ENCODE peak calls at places on chromosomes 11 and 22, in eight cellular contexts. L is upper lobe of right lung; T is AG04450; W is endothelial cell of umbilical vein; O is CD8-positive, alpha-beta memory T cell; A is naive thymus-derived CD4-positive, alpha-beta T cell; S is effector memory CD4-positive, alpha-beta T cell; M is Panc1. D is an unnamed sample.

GRCh38 chr11:107988397-107989158 is 20.1 kb upstream of the CUL5 start:
- DNase-seq in L (no peak), T (no peak), W (no peak), O (no peak), A (no peak), S (no peak), M (no peak), D (no peak)

GRCh38 chr11:6932150-6932549 is 5.9 kb downstream of the ZNF215 start:
- DNase-seq in L (no peak), T (no peak), W (no peak), O (no peak), A (no peak), S (no peak), M (no peak), D (no peak)

GRCh38 chr11:34840736-34841386 is 75.3 kb downstream of the APIP start:
- DNase-seq in L (no peak), T (no peak), W (peak; percentile 11), O (peak; percentile 5), A (peak; percentile 16), S (no peak), M (peak; percentile 12), D (peak; percentile 48)

GRCh38 chr11:17779861-17780594 is 45.4 kb downstream of the KCNC1 start:
- DNase-seq in L (no peak), T (no peak), W (no peak), O (no peak), A (no peak), S (no peak), M (no peak), D (peak; percentile 63)

GRCh38 chr11:16286095-16286494 is 70.3 kb downstream of the SOX6 start:
- DNase-seq in L (no peak), T (no peak), W (no peak), O (no peak), A (no peak), S (no peak), M (no peak), D (no peak)

GRCh38 chr22:49971232-49972162 is 10.9 kb downstream of the PIM3 start:
- DNase-seq in L (peak; percentile 97), T (no peak), W (no peak), O (no peak), A (no peak), S (no peak), M (no peak), D (peak; percentile 89)

GRCh38 chr11:11036185-11037161 is 178.6 kb upstream of the ZBED5 start:
- DNase-seq in L (no peak), T (no peak), W (peak; percentile 16), O (peak; percentile 55), A (peak; percentile 58), S (peak; percentile 3), M (peak; percentile 45), D (no peak)

GRCh38 chr11:96338910-96339703 is 3.9 kb downstream of the MAML2 start:
- DNase-seq in L (peak; percentile 67), T (no peak), W (peak; percentile 54), O (peak; percentile 52), A (peak; percentile 32), S (no peak), M (no peak), D (no peak)

GRCh38 chr11:1153951-1154487 is 3.7 kb upstream of the MUC5AC start:
- DNase-seq in L (peak; percentile 66), T (peak; percentile 81), W (peak; percentile 72), O (no peak), A (no peak), S (no peak), M (peak; percentile 96), D (peak; percentile 79)

GRCh38 chr11:73004088-73004487 is 138.0 kb downstream of the FCHSD2 start:
- DNase-seq in L (no peak), T (no peak), W (no peak), O (no peak), A (no peak), S (no peak), M (no peak), D (no peak)

GRCh38 chr11:126081915-126082250 is 19.2 kb upstream of the CDON start:
- DNase-seq in L (no peak), T (no peak), W (no peak), O (no peak), A (no peak), S (no peak), M (no peak), D (no peak)

GRCh38 chr11:76327756-76328388 is 53.1 kb downstream of the THAP12 start:
- DNase-seq in L (peak; percentile 51), T (no peak), W (no peak), O (no peak), A (no peak), S (no peak), M (no peak), D (no peak)

GRCh38 chr11:126839496-126839895 is 161.1 kb downstream of the KIRREL3 start:
- DNase-seq in L (no peak), T (no peak), W (no peak), O (no peak), A (no peak), S (no peak), M (no peak), D (no peak)

GRCh38 chr11:47403135-47403534 is 5.3 kb upstream of the SLC39A13 start:
- DNase-seq in L (no peak), T (no peak), W (no peak), O (no peak), A (no peak), S (no peak), M (no peak), D (no peak)
- H3K27me3 ChIP-seq in L (no peaks in the 10 kb centered on the region), T (no peaks in the 10 kb centered on the region), W (no peaks in the 10 kb centered on the region), O (no peaks in the 10 kb centered on the region), A (no peaks in the 10 kb centered on the region), S (no peaks in the 10 kb centered on the region), M (no peaks in the 10 kb centered on the region), D (no peaks in the 10 kb centered on the region)

GRCh38 chr22:39973656-39974055 is 13.5 kb downstream of the TMA7B start:
- DNase-seq in L (no peak), T (no peak), W (no peak), O (no peak), A (no peak), S (no peak), M (no peak), D (no peak)

GRCh38 chr22:39970742-39971141 is 10.5 kb downstream of the TMA7B start:
- DNase-seq in L (no peak), T (no peak), W (no peak), O (no peak), A (no peak), S (no peak), M (no peak), D (no peak)

GRCh38 chr22:39979048-39979447 is 15.7 kb upstream of the FAM83F start:
- DNase-seq in L (no peak), T (no peak), W (no peak), O (no peak), A (no peak), S (no peak), M (no peak), D (no peak)

GRCh38 chr22:39972656-39973055 is 12.5 kb downstream of the TMA7B start:
- DNase-seq in L (no peak), T (no peak), W (no peak), O (no peak), A (no peak), S (no peak), M (no peak), D (no peak)

DNA sequence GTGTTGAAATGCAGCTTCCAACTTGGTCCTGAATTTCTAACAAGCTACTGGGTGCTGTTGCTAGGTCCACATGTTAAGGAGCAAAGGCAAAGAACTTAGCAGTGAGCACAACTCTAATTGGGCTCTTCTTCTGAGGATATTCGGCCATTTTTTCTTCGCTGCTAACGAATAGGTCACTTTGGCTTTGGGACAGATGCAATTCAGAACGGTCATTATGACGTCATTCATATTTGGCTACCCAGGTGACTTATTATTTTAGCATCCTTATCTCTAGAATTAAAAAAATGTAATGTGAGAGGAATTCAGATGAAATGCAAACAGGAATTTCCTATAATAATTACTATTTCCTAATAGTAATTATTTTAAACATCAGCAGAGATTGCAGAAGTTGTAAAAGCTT is 13.9 kb downstream of the TMA7B start:
- DNase-seq in L (no peak), T (no peak), W (no peak), O (no peak), A (no peak), S (no peak), M (no peak), D (no peak)
- H3K27me3 ChIP-seq in L (peaks cover 18% of the 10 kb centered on the region), T (peaks cover 51% of the 10 kb centered on the region), W (peaks cover 7% of the 10 kb centered on the region), O (no peaks in the 10 kb centered on the region), A (no peaks in the 10 kb centered on the region), S (no peaks in the 10 kb centered on the region), M (peaks cover 2% of the 10 kb centered on the region), D (no peaks in the 10 kb centered on the region)

GRCh38 chr22:45974498-45974897 is 2.5 kb downstream of the WNT7B start:
- DNase-seq in L (no peak), T (no peak), W (no peak), O (no peak), A (no peak), S (no peak), M (no peak), D (no peak)

GRCh38 chr22:45972868-45973212 is 4.1 kb downstream of the WNT7B start:
- DNase-seq in L (no peak), T (no peak), W (no peak), O (no peak), A (no peak), S (no peak), M (no peak), D (no peak)

GRCh38 chr22:45971389-45972028 is 5.5 kb downstream of the WNT7B start:
- DNase-seq in L (no peak), T (no peak), W (no peak), O (no peak), A (no peak), S (no peak), M (no peak), D (no peak)

GRCh38 chr22:45970709-45971388 is 6.1 kb downstream of the WNT7B start:
- DNase-seq in L (no peak), T (no peak), W (no peak), O (no peak), A (no peak), S (no peak), M (no peak), D (no peak)

GRCh38 chr22:45972091-45972867 is 4.7 kb downstream of the WNT7B start:
- DNase-seq in L (no peak), T (no peak), W (no peak), O (no peak), A (no peak), S (no peak), M (no peak), D (no peak)
- H3K27me3 ChIP-seq in L (peaks cover 93% of the 10 kb centered on the region), T (peaks cover 28% of the 10 kb centered on the region), W (peaks cover 54% of the 10 kb centered on the region), O (peaks cover 23% of the 10 kb centered on the region), A (peaks cover 8% of the 10 kb centered on the region), S (peaks cover 56% of the 10 kb centered on the region), M (no peaks in the 10 kb centered on the region), D (no peaks in the 10 kb centered on the region)

DNA sequence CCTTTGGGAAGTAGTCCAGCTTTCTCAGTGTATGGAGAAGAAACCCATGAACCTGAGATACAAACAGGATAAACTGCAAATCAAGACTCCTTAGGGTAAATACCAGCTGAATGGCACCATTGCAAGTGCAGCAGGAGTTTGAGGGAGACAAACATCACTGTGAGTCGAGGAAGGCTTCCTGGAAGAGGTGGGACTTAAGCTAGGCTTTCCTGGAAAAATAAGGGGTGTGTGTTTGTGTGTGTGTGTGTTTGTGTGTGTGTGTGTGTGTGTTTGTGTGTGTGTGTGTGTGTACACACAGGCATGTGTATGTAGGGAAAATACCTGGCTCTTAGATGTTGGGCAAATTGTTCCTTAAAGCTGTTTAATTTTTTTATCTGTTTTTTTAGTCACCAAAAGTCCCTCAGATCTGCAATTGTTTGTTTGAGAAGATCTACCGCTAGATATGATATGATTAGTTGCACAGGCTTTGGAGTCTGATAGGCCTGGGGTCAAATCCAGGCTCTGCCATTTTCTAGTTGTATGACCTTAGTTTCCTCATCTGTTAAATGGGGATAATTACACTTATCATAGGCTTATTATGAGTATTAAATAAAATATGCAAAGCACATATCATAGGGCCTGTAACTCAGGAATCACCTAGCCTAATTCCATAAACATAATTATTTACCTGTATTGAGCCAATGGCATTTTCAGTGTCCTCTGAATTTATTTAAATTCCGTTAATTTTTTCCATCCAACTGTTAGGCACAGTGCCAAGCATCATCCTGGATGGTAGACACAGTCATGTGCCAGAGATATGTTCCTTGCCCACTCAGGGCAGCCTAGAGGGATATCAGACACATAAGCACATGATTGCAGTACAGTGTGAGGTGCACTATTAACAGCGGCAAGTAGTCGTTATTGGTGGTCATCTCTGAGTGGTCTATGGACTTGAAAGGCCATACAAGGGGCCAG is 85.6 kb upstream of the EED start:
- DNase-seq in L (no peak), T (no peak), W (no peak), O (no peak), A (no peak), S (no peak), M (no peak), D (no peak)
- H3K27me3 ChIP-seq in L (no peaks in the 10 kb centered on the region), T (no peaks in the 10 kb centered on the region), W (no peaks in the 10 kb centered on the region), O (no peaks in the 10 kb centered on the region), A (no peaks in the 10 kb centered on the region), S (no peaks in the 10 kb centered on the region), M (no peaks in the 10 kb centered on the region), D (no peaks in the 10 kb centered on the region)

D was measured in aorta.